ENCODE peak calls at places on chromosomes 13 and 19, in five cellular contexts. W is body of pancreas, H is left lung, E is pancreas, J is BJ. K is an unnamed sample.

GRCh38 chr13:23950736-23951510 is 53.6 kb upstream of the C1QTNF9B start:
- DNase-seq in H (no peak), J (no peak), E (no peak), W (no peak), K (no peak)

GRCh38 chr13:22012676-22013075 is 341.8 kb downstream of the FGF9 start:
- DNase-seq in J (no peak), E (no peak), W (no peak), H (no peak), K (no peak)

GRCh38 chr19:44848805-44849457 is 2.8 kb downstream of the NECTIN2 start:
- DNase-seq in E (peak; percentile 56), J (no peak), W (no peak), H (no peak), K (no peak)

GRCh38 chr13:103236213-103236612 is 170.0 kb upstream of the SLC10A2 start:
- DNase-seq in J (no peak), E (no peak), H (no peak), W (no peak), K (no peak)

GRCh38 chr13:86476656-86477055 is 677.4 kb upstream of the SLITRK6 start:
- DNase-seq in J (no peak), H (no peak), E (no peak), W (no peak), K (no peak)

GRCh38 chr19:13938361-13939027 is at the start of gene PODNL1:
- DNase-seq in E (no peak), W (no peak), H (peak; percentile 61), J (peak; percentile 48), K (peak; percentile 51)

GRCh38 chr13:20197361-20197834 is 4.7 kb upstream of the GJB2 start:
- DNase-seq in W (no peak), H (no peak), J (no peak), E (no peak), K (peak; percentile 16)

GRCh38 chr19:18889949-18890745 is 5.8 kb downstream of the CERS1 start:
- DNase-seq in H (no peak), W (no peak), J (no peak), E (no peak), K (no peak)

GRCh38 chr13:44013666-44014291 is 134.1 kb downstream of the LACC1 start:
- DNase-seq in E (no peak), H (no peak), W (no peak), J (peak; percentile 47), K (peak; percentile 55)

GRCh38 chr19:58335630-58336029 is 8.8 kb downstream of the ZSCAN22 start:
- DNase-seq in W (no peak), E (no peak), J (no peak), H (no peak), K (no peak)

GRCh38 chr19:58336216-58336615 is 9.4 kb downstream of the ZSCAN22 start:
- DNase-seq in E (no peak), H (no peak), W (no peak), J (no peak), K (no peak)

GRCh38 chr19:58336820-58337219 is 10.0 kb downstream of the ZSCAN22 start:
- DNase-seq in J (no peak), H (no peak), E (no peak), W (no peak), K (no peak)

GRCh38 chr19:58338336-58338735 is 11.5 kb downstream of the ZSCAN22 start:
- DNase-seq in E (no peak), W (no peak), H (no peak), J (no peak), K (no peak)

GRCh38 chr19:58338825-58339558 is 12.2 kb downstream of the ZSCAN22 start:
- DNase-seq in W (no peak), H (no peak), J (no peak), E (no peak), K (no peak)
- H3K4me3 ChIP-seq in W (no peak overlapping the region), H (no peak overlapping the region), J (no peak overlapping the region), E (no peak overlapping the region), K (no peak overlapping the region)

GRCh38 chr19:16899566-16900075 is 10.8 kb downstream of the F2RL3 start:
- DNase-seq in H (no peak), E (no peak), W (peak; percentile 26), J (no peak), K (no peak)
- TF ChIP-seq CTCF in H (peak; percentile 46), E (no peak), W (no peak), J (peak; percentile 51), K (peak; percentile 66)

GRCh38 chr19:3722443-3723109 is 14.4 kb downstream of the TJP3 start:
- DNase-seq in J (no peak), H (no peak), W (peak; percentile 87), E (peak; percentile 88), K (no peak)

GRCh38 chr19:3721900-3722442 is 13.8 kb downstream of the TJP3 start:
- DNase-seq in H (no peak), W (no peak), E (no peak), J (no peak), K (no peak)

GRCh38 chr19:3720533-3720917 is 12.3 kb downstream of the TJP3 start:
- DNase-seq in E (peak; percentile 49), W (no peak), H (no peak), J (no peak), K (no peak)

GRCh38 chr19:3719868-3720532 is 11.8 kb downstream of the TJP3 start:
- DNase-seq in E (no peak), J (no peak), H (no peak), W (no peak), K (no peak)

DNA sequence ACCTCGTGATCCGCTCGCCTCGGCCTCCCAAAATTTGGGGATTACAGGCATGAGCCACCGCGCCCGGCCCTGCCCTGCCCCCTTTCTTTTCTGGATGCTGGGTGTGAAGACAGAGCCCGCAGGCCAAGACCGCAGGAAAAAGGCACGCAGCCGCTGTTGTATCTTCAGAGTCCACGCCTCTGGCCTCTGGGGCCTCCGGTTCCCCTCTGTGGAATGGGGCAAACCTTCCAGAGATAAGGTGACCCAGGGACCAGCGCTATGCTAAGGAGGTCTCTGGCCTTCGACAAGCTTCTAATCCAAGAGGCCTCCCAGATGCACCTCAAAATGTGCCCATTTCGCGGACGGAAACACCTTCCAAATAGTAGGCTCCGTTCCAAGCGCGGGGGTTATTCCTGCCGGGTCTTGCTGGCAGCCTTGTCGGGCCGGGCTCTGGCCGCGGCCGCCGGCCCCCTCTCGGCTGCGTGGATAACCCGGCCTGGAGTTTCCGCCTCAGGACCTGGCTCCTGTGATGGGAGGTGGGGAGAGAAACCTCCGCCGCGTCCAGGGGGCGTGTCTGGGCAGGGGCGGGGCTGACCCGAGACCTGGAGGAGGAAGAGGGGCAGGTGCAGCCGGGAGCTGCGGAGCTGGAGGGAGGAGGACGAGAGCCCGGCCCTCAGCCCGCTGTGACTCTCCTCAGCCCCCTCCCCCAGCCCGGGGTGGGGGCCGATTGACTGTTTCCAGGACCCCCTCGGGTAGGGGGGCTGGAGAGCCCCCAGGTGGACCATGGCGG is 13.1 kb downstream of the TJP3 start:
- DNase-seq in E (peak; percentile 99), H (peak; percentile 87), J (no peak), W (peak; percentile 98), K (peak; percentile 23)
- H3K4me3 ChIP-seq in E (peak overlapping the region; percentile 62), H (peak overlapping the region; percentile 19), J (no peak overlapping the region), W (peak overlapping the region; percentile 33), K (no peak overlapping the region)

GRCh38 chr13:41654800-41655199 is 197.4 kb downstream of the RGCC start:
- DNase-seq in E (no peak), W (no peak), H (no peak), J (no peak), K (no peak)

GRCh38 chr13:41652735-41653361 is 195.5 kb downstream of the RGCC start:
- DNase-seq in H (no peak), E (no peak), W (no peak), J (peak; percentile 41), K (no peak)

GRCh38 chr13:41660426-41660825 is 203.1 kb downstream of the RGCC start:
- DNase-seq in J (no peak), H (no peak), E (no peak), W (no peak), K (no peak)

GRCh38 chr13:41655997-41656396 is 198.6 kb downstream of the RGCC start:
- DNase-seq in J (no peak), W (no peak), H (no peak), E (no peak), K (no peak)

DNA sequence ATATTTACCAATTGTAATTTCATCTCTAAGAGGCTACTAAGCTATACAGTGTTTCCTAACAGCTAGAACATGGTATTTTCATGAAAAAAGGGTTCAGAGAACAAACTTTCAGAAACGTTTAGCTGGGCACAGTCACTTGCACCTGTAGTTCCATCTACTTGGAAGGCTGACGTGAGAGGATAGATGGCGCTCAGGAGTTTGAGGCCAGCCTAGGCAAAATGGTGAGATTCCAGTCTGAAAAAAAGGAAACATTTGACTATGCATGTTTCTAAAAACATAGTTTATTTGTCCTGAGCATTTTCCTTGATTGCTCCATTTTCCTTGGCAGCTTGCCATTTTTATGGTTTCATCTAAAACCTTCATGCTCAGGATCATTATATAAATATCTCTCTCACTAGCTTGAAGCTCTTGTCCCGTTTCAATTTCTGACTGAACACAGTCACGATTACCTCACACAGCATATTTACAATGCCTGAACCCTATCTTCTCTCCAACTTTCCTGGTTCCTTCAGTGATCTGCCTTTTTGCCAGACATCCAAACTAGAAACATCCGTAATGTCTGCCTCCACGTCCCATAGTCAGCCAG is 200.8 kb downstream of the RGCC start:
- DNase-seq in W (no peak), J (no peak), E (no peak), H (no peak), K (peak; percentile 25)
- TF ChIP-seq CTCF in W (no peak), J (no peak), E (no peak), H (no peak), K (no peak)

GRCh38 chr19:10625762-10626138 is 397 bp downstream of the SLC44A2 start:
- DNase-seq in H (no peak), E (no peak), W (no peak), J (no peak), K (no peak)
- H3K4me3 ChIP-seq in H (peak overlapping the region; percentile 52), E (peak overlapping the region; percentile 83), W (peak overlapping the region; percentile 46), J (peak overlapping the region; percentile 65), K (peak overlapping the region; percentile 69)

DNA sequence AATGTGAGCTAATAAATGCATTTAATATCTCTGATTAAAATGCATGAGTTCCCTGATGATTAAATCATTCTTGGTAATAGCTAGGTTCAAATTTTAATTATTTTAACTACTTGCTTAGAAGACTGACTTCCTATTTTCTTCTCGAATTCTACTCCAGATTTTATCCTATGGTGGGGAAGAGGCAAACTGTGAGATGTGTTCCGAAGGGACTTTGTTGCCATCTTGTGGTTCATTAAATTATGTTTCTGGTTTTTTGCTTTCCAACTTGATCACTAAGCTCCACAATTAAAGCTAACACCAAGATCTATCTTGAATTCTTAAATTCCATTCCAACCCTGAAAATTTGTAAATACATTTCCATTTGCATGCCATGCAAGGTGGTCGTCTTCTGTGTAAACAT is 538.4 kb upstream of the PCDH20 start:
- DNase-seq in H (no peak), E (no peak), W (no peak), J (no peak), K (no peak)
- TF ChIP-seq CTCF in H (no peak), E (no peak), W (peak; percentile 32), J (no peak), K (no peak)

DNA sequence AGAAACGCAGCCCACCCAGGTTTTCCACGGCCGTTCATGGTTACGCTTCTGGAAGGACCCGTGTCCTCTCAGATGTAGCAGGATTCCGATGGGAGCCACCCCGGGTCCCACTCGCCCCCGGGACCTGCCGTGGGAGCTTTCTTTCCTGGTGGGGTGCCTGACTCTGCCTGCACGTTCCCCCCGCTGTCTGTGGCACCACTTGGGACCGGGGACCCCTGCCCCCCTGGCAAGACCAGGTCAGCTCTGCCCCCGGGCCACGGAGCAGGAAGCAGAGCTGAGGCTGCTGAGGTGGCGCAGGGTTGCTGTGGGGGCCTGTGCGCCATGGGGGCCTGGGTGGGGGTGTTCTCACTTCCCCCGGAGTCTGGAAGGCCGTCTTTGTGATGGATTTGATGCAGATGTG is 12.1 kb downstream of the CSNK1G2 start:
- DNase-seq in E (no peak), W (no peak), H (no peak), J (no peak), K (no peak)
- H3K4me3 ChIP-seq in E (no peak overlapping the region), W (no peak overlapping the region), H (no peak overlapping the region), J (no peak overlapping the region), K (no peak overlapping the region)

K was measured in AG09309.